ENCODE peak calls at places on chromosomes 13 and 19, in ten cellular contexts. D is M059J; H is T-helper 17 cell; J is activated effector memory CD4-positive, alpha-beta T cell treated with Interleukin-2 at 50 U/mL for 16 hours; W is heart left ventricle; A is BJ; N is KBM-7; K is amniotic stem cell; G is HFFc6; X is fibroblast of the aortic adventitia. U is an unnamed sample.

GRCh38 chr13:29707876-29708543 is 112.5 kb upstream of the SLC7A1 start:
- DNase-seq in W (no peak), N (peak; percentile 57), K (peak; percentile 3), J (peak; percentile 31), D (peak; percentile 43), A (no peak), H (no peak), X (peak; percentile 62), G (peak; percentile 54), U (peak; percentile 63)

GRCh38 chr13:42992585-42993122 is 613 bp upstream of the EPSTI1 start:
- DNase-seq in N (no peak), G (no peak), H (no peak), K (no peak), X (no peak), W (no peak), D (peak; percentile 26), A (no peak), J (no peak), U (no peak)

GRCh38 chr13:46698910-46699460 is 98.0 kb downstream of the ESD start:
- DNase-seq in K (no peak), H (no peak), D (no peak), W (no peak), N (no peak), G (no peak), X (peak; percentile 64), A (no peak), J (no peak), U (peak; percentile 53)

GRCh38 chr19:40623403-40624239 is 22.5 kb downstream of the LTBP4 start:
- DNase-seq in D (no peak), G (no peak), K (no peak), W (no peak), X (peak; percentile 88), N (no peak), H (no peak), A (no peak), J (no peak), U (no peak)

GRCh38 chr13:80132741-80133601 is 208.0 kb downstream of the SPRY2 start:
- DNase-seq in K (no peak), D (peak; percentile 36), J (no peak), W (peak; percentile 85), N (no peak), G (peak; percentile 31), A (no peak), H (no peak), X (peak; percentile 74), U (peak; percentile 56)

GRCh38 chr19:53982611-53983010 is 8.8 kb upstream of the CACNG6 start:
- DNase-seq in J (no peak), K (no peak), H (no peak), W (peak; percentile 55), D (peak; percentile 41), A (no peak), N (no peak), G (no peak), X (peak; percentile 47), U (no peak)

GRCh38 chr13:71460179-71460578 is 406.8 kb downstream of the DACH1 start:
- DNase-seq in X (no peak), D (no peak), G (no peak), H (no peak), K (no peak), A (no peak), N (no peak), W (no peak), J (no peak), U (no peak)

GRCh38 chr13:106072014-106072413 is 463.4 kb downstream of the EFNB2 start:
- DNase-seq in W (no peak), D (no peak), J (no peak), K (no peak), X (no peak), N (no peak), G (no peak), H (no peak), A (no peak), U (no peak)

GRCh38 chr13:111792956-111793355 is 274.0 kb upstream of the SOX1 start:
- DNase-seq in X (no peak), G (no peak), N (no peak), W (peak; percentile 11), D (no peak), K (no peak), H (no peak), J (no peak), A (no peak), U (no peak)

GRCh38 chr19:48780684-48781391 is 25.5 kb downstream of the FGF21 start:
- DNase-seq in G (peak; percentile 30), X (peak; percentile 45), N (peak; percentile 32), H (no peak), D (peak; percentile 76), W (no peak), K (no peak), A (no peak), J (no peak), U (no peak)

GRCh38 chr19:18440421-18440877 is 2.5 kb upstream of the ISYNA1 start:
- DNase-seq in N (peak; percentile 69), K (no peak), D (no peak), G (no peak), J (no peak), X (no peak), H (no peak), W (no peak), A (no peak), U (no peak)

GRCh38 chr13:110628952-110629701 is 13.8 kb downstream of the NAXD start:
- DNase-seq in H (no peak), W (no peak), N (no peak), A (no peak), J (no peak), X (no peak), D (no peak), G (no peak), K (no peak), U (no peak)

GRCh38 chr19:5360003-5360820 is 19.6 kb upstream of the PTPRS start:
- DNase-seq in K (no peak), W (no peak), G (no peak), H (no peak), J (no peak), X (no peak), N (no peak), A (no peak), D (peak; percentile 76), U (no peak)

GRCh38 chr13:37481005-37481857 is 117.3 kb downstream of the POSTN start:
- DNase-seq in X (peak; percentile 81), J (no peak), A (no peak), D (peak; percentile 70), G (peak; percentile 53), K (no peak), N (no peak), W (no peak), H (no peak), U (no peak)

GRCh38 chr13:111577429-111577828 is 257.0 kb downstream of the TEX29 start:
- DNase-seq in J (no peak), G (no peak), N (no peak), D (no peak), A (no peak), X (no peak), W (no peak), K (no peak), H (no peak), U (no peak)

GRCh38 chr19:5219551-5220304 is 120.9 kb downstream of the PTPRS start:
- DNase-seq in J (no peak), H (no peak), W (no peak), K (no peak), G (no peak), D (no peak), N (no peak), A (no peak), X (no peak), U (no peak)

GRCh38 chr19:50501186-50501567 is 9.8 kb downstream of the JOSD2 start:
- DNase-seq in K (no peak), N (no peak), W (no peak), A (no peak), D (no peak), G (no peak), H (no peak), J (no peak), X (no peak), U (no peak)

GRCh38 chr19:17841371-17841809 is 6.4 kb downstream of the JAK3 start:
- DNase-seq in N (no peak), A (no peak), X (no peak), K (no peak), H (no peak), W (no peak), J (no peak), G (no peak), D (peak; percentile 66), U (no peak)

GRCh38 chr19:47274071-47274890 is at the start of gene INAFM1:
- DNase-seq in K (peak; percentile 82), N (peak; percentile 86), A (no peak), H (peak; percentile 100), G (peak; percentile 90), D (peak; percentile 93), J (peak; percentile 97), W (peak; percentile 97), X (peak; percentile 92), U (peak; percentile 99)

GRCh38 chr13:33497146-33497845 is 211.7 kb upstream of the STARD13 start:
- DNase-seq in X (peak; percentile 34), W (no peak), G (peak; percentile 50), K (no peak), N (no peak), D (peak; percentile 60), A (no peak), J (no peak), H (no peak), U (no peak)

GRCh38 chr13:113539176-113539575 is 45.4 kb upstream of the TFDP1 start:
- DNase-seq in W (no peak), J (no peak), N (no peak), D (no peak), X (no peak), A (no peak), H (no peak), K (no peak), G (no peak), U (no peak)

GRCh38 chr19:49117677-49118564 is 1.0 kb downstream of the C19orf73 start:
- DNase-seq in A (no peak), X (no peak), K (no peak), J (no peak), N (no peak), H (no peak), W (peak; percentile 62), G (no peak), D (no peak), U (no peak)

U was measured in SJSA1.